ENCODE peak calls at places on chromosomes 11 and 22, in five cellular contexts. One of them, this sample, is unnamed.

GRCh38 chr11:16512163-16512562 is 155.8 kb upstream of the SOX6 start:
- DNase-seq in Caco-2: no peak
- DNase-seq in thoracic aorta: no peak
- DNase-seq in cardiac muscle cell: no peak
- DNase-seq in ovary: no peak
- DNase-seq in this sample: no peak

GRCh38 chr11:80146231-80146630 is 705.4 kb upstream of the TENM4 start:
- DNase-seq in ovary: no peak
- DNase-seq in Caco-2: no peak
- DNase-seq in thoracic aorta: no peak
- DNase-seq in cardiac muscle cell: no peak
- DNase-seq in this sample: no peak

GRCh38 chr11:85590848-85591483 is 36.2 kb downstream of the DLG2 start:
- DNase-seq in Caco-2: no peak
- DNase-seq in ovary: no peak
- DNase-seq in thoracic aorta: no peak
- DNase-seq in cardiac muscle cell: peak; percentile 33
- DNase-seq in this sample: no peak

GRCh38 chr11:13717331-13717730 is 48.9 kb downstream of the FAR1 start:
- DNase-seq in cardiac muscle cell: peak; percentile 83
- DNase-seq in thoracic aorta: no peak
- DNase-seq in ovary: no peak
- DNase-seq in Caco-2: no peak
- DNase-seq in this sample: no peak

GRCh38 chr11:133515075-133515474 is 17.2 kb downstream of the OPCML start:
- DNase-seq in thoracic aorta: no peak
- DNase-seq in Caco-2: no peak
- DNase-seq in cardiac muscle cell: no peak
- DNase-seq in ovary: no peak
- DNase-seq in this sample: no peak

GRCh38 chr11:76658231-76658630 is 12.3 kb downstream of the LRRC32 start:
- DNase-seq in ovary: no peak
- DNase-seq in cardiac muscle cell: no peak
- DNase-seq in thoracic aorta: no peak
- DNase-seq in Caco-2: peak; percentile 11
- DNase-seq in this sample: no peak

GRCh38 chr11:56783448-56784041 is 35.0 kb upstream of the OR9G4 start:
- DNase-seq in cardiac muscle cell: peak; percentile 72
- DNase-seq in thoracic aorta: no peak
- DNase-seq in ovary: no peak
- DNase-seq in Caco-2: no peak
- DNase-seq in this sample: no peak

GRCh38 chr11:134658481-134659080 is 246.5 kb upstream of the B3GAT1 start:
- DNase-seq in thoracic aorta: no peak
- DNase-seq in Caco-2: peak; percentile 21
- DNase-seq in cardiac muscle cell: no peak
- DNase-seq in ovary: no peak
- DNase-seq in this sample: no peak

GRCh38 chr11:1777737-1778136 is 14.0 kb upstream of the CTSD start:
- DNase-seq in thoracic aorta: no peak
- DNase-seq in cardiac muscle cell: no peak
- DNase-seq in Caco-2: no peak
- DNase-seq in ovary: peak; percentile 1
- DNase-seq in this sample: peak; percentile 69

GRCh38 chr22:36486619-36487384 is 5.4 kb upstream of the TXN2 start:
- DNase-seq in ovary: no peak
- DNase-seq in thoracic aorta: no peak
- DNase-seq in Caco-2: peak; percentile 58
- DNase-seq in cardiac muscle cell: peak; percentile 67
- DNase-seq in this sample: no peak

GRCh38 chr22:47768027-47768426 is 1005.6 kb downstream of the TBC1D22A start:
- DNase-seq in ovary: no peak
- DNase-seq in cardiac muscle cell: no peak
- DNase-seq in Caco-2: no peak
- DNase-seq in thoracic aorta: no peak
- DNase-seq in this sample: no peak

GRCh38 chr22:47767403-47767802 is 1005.0 kb downstream of the TBC1D22A start:
- DNase-seq in thoracic aorta: no peak
- DNase-seq in Caco-2: no peak
- DNase-seq in cardiac muscle cell: no peak
- DNase-seq in ovary: no peak
- DNase-seq in this sample: no peak

GRCh38 chr22:47762141-47762540 is 999.7 kb downstream of the TBC1D22A start:
- DNase-seq in cardiac muscle cell: no peak
- DNase-seq in ovary: no peak
- DNase-seq in Caco-2: no peak
- DNase-seq in thoracic aorta: no peak
- DNase-seq in this sample: no peak

GRCh38 chr22:47769652-47770051 is 1007.2 kb downstream of the TBC1D22A start:
- DNase-seq in ovary: no peak
- DNase-seq in cardiac muscle cell: no peak
- DNase-seq in Caco-2: no peak
- DNase-seq in thoracic aorta: no peak
- DNase-seq in this sample: no peak

GRCh38 chr22:47765757-47766156 is 1003.3 kb downstream of the TBC1D22A start:
- DNase-seq in ovary: no peak
- DNase-seq in cardiac muscle cell: no peak
- DNase-seq in Caco-2: no peak
- DNase-seq in thoracic aorta: no peak
- DNase-seq in this sample: no peak
- H3K9me3 ChIP-seq in ovary: no peaks in the 10 kb centered on the region
- H3K9me3 ChIP-seq in cardiac muscle cell: peaks cover 2% of the 10 kb centered on the region
- H3K9me3 ChIP-seq in Caco-2: no peaks in the 10 kb centered on the region
- H3K9me3 ChIP-seq in thoracic aorta: no peaks in the 10 kb centered on the region
- H3K9me3 ChIP-seq in this sample: no peaks in the 10 kb centered on the region

GRCh38 chr22:47571616-47572015 is 809.2 kb downstream of the TBC1D22A start:
- DNase-seq in Caco-2: no peak
- DNase-seq in cardiac muscle cell: no peak
- DNase-seq in ovary: peak; percentile 3
- DNase-seq in thoracic aorta: no peak
- DNase-seq in this sample: peak; percentile 45

GRCh38 chr22:47572443-47572842 is 810.0 kb downstream of the TBC1D22A start:
- DNase-seq in cardiac muscle cell: no peak
- DNase-seq in thoracic aorta: no peak
- DNase-seq in ovary: peak; percentile 0
- DNase-seq in Caco-2: no peak
- DNase-seq in this sample: no peak

GRCh38 chr22:47575291-47575690 is 812.8 kb downstream of the TBC1D22A start:
- DNase-seq in ovary: no peak
- DNase-seq in cardiac muscle cell: no peak
- DNase-seq in Caco-2: no peak
- DNase-seq in thoracic aorta: no peak
- DNase-seq in this sample: no peak

GRCh38 chr22:47570851-47571250 is 808.4 kb downstream of the TBC1D22A start:
- DNase-seq in Caco-2: no peak
- DNase-seq in thoracic aorta: no peak
- DNase-seq in ovary: no peak
- DNase-seq in cardiac muscle cell: no peak
- DNase-seq in this sample: peak; percentile 35

DNA sequence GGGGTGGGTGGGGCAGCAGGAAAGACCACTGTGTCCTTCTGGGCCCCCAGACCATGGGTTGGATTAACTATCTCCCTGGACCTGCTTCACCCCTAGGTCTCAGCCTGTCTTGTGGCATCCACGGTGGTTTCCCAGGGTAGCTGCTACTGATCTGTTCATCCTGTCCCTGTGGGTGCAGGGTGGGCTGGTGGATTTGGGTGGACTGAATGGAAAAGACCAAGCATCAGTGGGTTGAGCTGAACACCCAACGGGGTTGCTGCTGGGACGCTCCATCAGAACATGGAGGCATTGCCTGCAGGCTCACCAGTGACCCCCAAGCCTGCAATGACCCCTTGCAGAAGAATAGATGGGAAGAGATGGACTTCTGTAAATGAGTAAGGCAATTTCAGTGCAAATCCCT is 812.1 kb downstream of the TBC1D22A start:
- DNase-seq in cardiac muscle cell: no peak
- DNase-seq in thoracic aorta: no peak
- DNase-seq in Caco-2: no peak
- DNase-seq in ovary: no peak
- DNase-seq in this sample: no peak
- H3K9me3 ChIP-seq in cardiac muscle cell: no peaks in the 10 kb centered on the region
- H3K9me3 ChIP-seq in thoracic aorta: no peaks in the 10 kb centered on the region
- H3K9me3 ChIP-seq in Caco-2: no peaks in the 10 kb centered on the region
- H3K9me3 ChIP-seq in ovary: no peaks in the 10 kb centered on the region
- H3K9me3 ChIP-seq in this sample: no peaks in the 10 kb centered on the region

GRCh38 chr22:49183208-49183825 is 644.4 kb downstream of the BRD1 start:
- DNase-seq in thoracic aorta: no peak
- DNase-seq in ovary: no peak
- DNase-seq in Caco-2: no peak
- DNase-seq in cardiac muscle cell: no peak
- DNase-seq in this sample: no peak
- H3K9me3 ChIP-seq in thoracic aorta: no peaks in the 10 kb centered on the region
- H3K9me3 ChIP-seq in ovary: no peaks in the 10 kb centered on the region
- H3K9me3 ChIP-seq in Caco-2: no peaks in the 10 kb centered on the region
- H3K9me3 ChIP-seq in cardiac muscle cell: no peaks in the 10 kb centered on the region
- H3K9me3 ChIP-seq in this sample: no peaks in the 10 kb centered on the region

DNA sequence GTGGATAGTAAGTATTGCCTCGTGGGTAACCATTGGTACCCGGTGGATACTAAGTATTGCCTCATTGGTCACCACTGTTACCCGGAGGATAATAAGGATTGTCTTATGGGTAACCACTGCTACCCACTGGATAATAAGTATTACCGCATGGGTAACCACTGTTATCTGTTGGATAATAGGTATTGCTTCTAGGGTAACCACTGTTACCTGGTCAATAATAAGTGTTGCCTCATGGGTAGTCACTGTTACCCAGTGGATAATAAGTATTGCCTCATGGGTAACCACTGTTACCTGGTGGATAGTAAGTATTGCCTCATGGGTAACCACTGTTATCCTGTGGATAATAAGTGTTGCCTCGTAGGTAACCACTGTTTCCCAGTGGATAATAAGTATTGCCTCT is 22.6 kb upstream of the NXPE4 start:
- DNase-seq in Caco-2: no peak
- DNase-seq in ovary: no peak
- DNase-seq in thoracic aorta: no peak
- DNase-seq in cardiac muscle cell: no peak
- DNase-seq in this sample: no peak
- H3K9me3 ChIP-seq in Caco-2: peaks cover 36% of the 10 kb centered on the region
- H3K9me3 ChIP-seq in ovary: no peaks in the 10 kb centered on the region
- H3K9me3 ChIP-seq in thoracic aorta: no peaks in the 10 kb centered on the region
- H3K9me3 ChIP-seq in cardiac muscle cell: peaks cover 13% of the 10 kb centered on the region
- H3K9me3 ChIP-seq in this sample: no peaks in the 10 kb centered on the region

This sample was measured in upper lobe of right lung.